ENCODE peak calls at places on chromosomes 2 and 18, in seven cellular contexts. X, E, Y, Z, N, A and V are unnamed samples.

GRCh38 chr18:50170004-50170403 is 24.9 kb downstream of the MYO5B start:
- DNase-seq in Y (no peak), N (no peak), A (no peak), X (no peak), Z (no peak), E (no peak), V (no peak)

GRCh38 chr18:73908323-73908722 is 239.3 kb downstream of the FBXO15 start:
- DNase-seq in X (no peak), E (no peak), Z (peak), Y (no peak), A (no peak), N (no peak), V (no peak)

GRCh38 chr2:101844055-101844635 is 146.6 kb downstream of the MAP4K4 start:
- DNase-seq in E (no peak), N (no peak), A (no peak), X (no peak), Z (no peak), Y (no peak), V (no peak)

GRCh38 chr2:176650101-176650500 is 380.9 kb downstream of the MTX2 start:
- DNase-seq in X (no peak), Y (no peak), A (no peak), N (no peak), Z (no peak), E (no peak), V (no peak)

GRCh38 chr18:35732652-35733051 is 151.1 kb downstream of the GALNT1 start:
- DNase-seq in E (no peak), N (no peak), X (no peak), Y (no peak), A (no peak), Z (no peak), V (no peak)

GRCh38 chr18:48834421-48835011 is 116.2 kb downstream of the SMAD7 start:
- DNase-seq in N (peak), Y (peak), Z (no peak), E (peak), X (no peak), A (peak), V (peak)

GRCh38 chr2:136251777-136252477 is 134.0 kb upstream of the CXCR4 start:
- DNase-seq in Y (no peak), E (no peak), N (no peak), Z (no peak), A (no peak), X (no peak), V (no peak)

GRCh38 chr2:134917958-134918517 is 584 bp upstream of the CCNT2 start:
- DNase-seq in E (peak), Y (no peak), X (no peak), A (no peak), N (no peak), Z (no peak), V (no peak)

GRCh38 chr2:212145111-212145510 is 393.5 kb downstream of the ERBB4 start:
- DNase-seq in A (no peak), N (no peak), Z (no peak), E (no peak), Y (no peak), X (no peak), V (no peak)

GRCh38 chr2:39851691-39852110 is 72.6 kb upstream of the THUMPD2 start:
- DNase-seq in Y (no peak), Z (no peak), N (no peak), E (no peak), A (no peak), X (no peak), V (no peak)

GRCh38 chr2:214135966-214136365 is 274.9 kb upstream of the VWC2L start:
- DNase-seq in Z (no peak), E (no peak), N (no peak), A (no peak), X (no peak), Y (no peak), V (no peak)

GRCh38 chr2:11161747-11162146 is 6.5 kb downstream of the SLC66A3 start:
- DNase-seq in X (no peak), Y (no peak), E (no peak), N (no peak), Z (no peak), A (no peak), V (no peak)

GRCh38 chr2:176096986-176097819 is 2.4 kb upstream of the HOXD12 start:
- DNase-seq in Y (peak), X (peak), Z (peak), E (no peak), A (no peak), N (peak), V (peak)

GRCh38 chr2:215870088-215870490 is 143.3 kb downstream of the MREG start:
- DNase-seq in A (no peak), Z (no peak), E (no peak), Y (no peak), X (no peak), N (no peak), V (no peak)

GRCh38 chr2:188199716-188200128 is 92.0 kb upstream of the GULP1 start:
- DNase-seq in X (no peak), Y (no peak), N (no peak), A (no peak), Z (no peak), E (no peak), V (no peak)

GRCh38 chr2:149236413-149236812 is 94.0 kb upstream of the LYPD6 start:
- DNase-seq in N (no peak), A (no peak), Z (no peak), X (no peak), E (no peak), Y (no peak), V (peak)

GRCh38 chr2:86446060-86446459 is 4.9 kb downstream of the KDM3A start:
- DNase-seq in Y (no peak), E (no peak), A (no peak), N (no peak), Z (no peak), X (no peak), V (no peak)

GRCh38 chr18:22977847-22978701 is 44.9 kb downstream of the RBBP8 start:
- DNase-seq in E (no peak), N (no peak), Z (no peak), A (no peak), Y (no peak), X (no peak), V (peak)

GRCh38 chr2:143581989-143582719 is 452.9 kb downstream of the ARHGAP15 start:
- DNase-seq in N (no peak), Y (no peak), E (no peak), A (no peak), X (peak), Z (no peak), V (no peak)

GRCh38 chr2:179860255-179861026 is 971 bp downstream of the ZNF385B start:
- DNase-seq in A (no peak), X (peak), Y (no peak), E (no peak), N (no peak), Z (no peak), V (no peak)

GRCh38 chr2:201558665-201559064 is 84.6 kb downstream of the TMEM237 start:
- DNase-seq in Z (no peak), A (no peak), Y (no peak), E (no peak), X (peak), N (no peak), V (no peak)

GRCh38 chr2:220556658-220557057 is 929.2 kb downstream of the SLC4A3 start:
- DNase-seq in N (no peak), E (no peak), Z (no peak), X (no peak), Y (no peak), A (no peak), V (no peak)

GRCh38 chr2:43169091-43169936 is 57.1 kb downstream of the ZFP36L2 start:
- DNase-seq in E (peak), N (no peak), Z (no peak), X (no peak), Y (peak), A (no peak), V (peak)

GRCh38 chr18:79746730-79747129 is 51.0 kb upstream of the KCNG2 start:
- DNase-seq in E (no peak), Z (no peak), N (no peak), X (peak), Y (no peak), A (peak), V (no peak)

GRCh38 chr18:74255022-74255658 is 36.6 kb downstream of the CYB5A start:
- DNase-seq in Y (no peak), E (no peak), A (no peak), X (no peak), Z (peak), N (no peak), V (no peak)

GRCh38 chr2:222547108-222547507 is 108.8 kb downstream of the FARSB start:
- DNase-seq in Y (no peak), E (no peak), X (no peak), A (no peak), Z (no peak), N (no peak), V (no peak)